ENCODE peak calls at places on chromosomes 11 and 22, in six cellular contexts. One of them, this sample, is unnamed. For H3K9me3, the result is how much of the 10 kb centered on the place peaks cover.

GRCh38 chr22:27726726-27727449 is 74.7 kb downstream of the MN1 start:
- DNase-seq in tibial artery: peak
- DNase-seq in ovary: peak
- DNase-seq in neuronal stem cell: no peak
- DNase-seq in stomach: peak
- DNase-seq in cardiac muscle cell: peak
- DNase-seq in this sample: peak

GRCh38 chr22:25237503-25237902 is 18.1 kb downstream of the CRYBB2 start:
- DNase-seq in cardiac muscle cell: no peak
- DNase-seq in ovary: no peak
- DNase-seq in stomach: no peak
- DNase-seq in neuronal stem cell: no peak
- DNase-seq in tibial artery: no peak
- DNase-seq in this sample: no peak

GRCh38 chr11:45180158-45180887 is 33.9 kb downstream of the PRDM11 start:
- DNase-seq in ovary: peak
- DNase-seq in tibial artery: peak
- DNase-seq in neuronal stem cell: peak
- DNase-seq in cardiac muscle cell: peak
- DNase-seq in stomach: peak
- DNase-seq in this sample: peak

GRCh38 chr11:36453678-36454077 is 56.4 kb downstream of the TRAF6 start:
- DNase-seq in ovary: no peak
- DNase-seq in stomach: no peak
- DNase-seq in neuronal stem cell: no peak
- DNase-seq in tibial artery: no peak
- DNase-seq in cardiac muscle cell: peak
- DNase-seq in this sample: no peak

GRCh38 chr11:62689421-62690183 is at the start of gene LRRN4CL:
- DNase-seq in stomach: peak
- DNase-seq in cardiac muscle cell: peak
- DNase-seq in ovary: peak
- DNase-seq in tibial artery: peak
- DNase-seq in neuronal stem cell: no peak
- DNase-seq in this sample: peak

GRCh38 chr22:38454361-38455062 is 487 bp downstream of the KCNJ4 start:
- DNase-seq in neuronal stem cell: no peak
- DNase-seq in ovary: no peak
- DNase-seq in stomach: no peak
- DNase-seq in cardiac muscle cell: no peak
- DNase-seq in tibial artery: no peak
- DNase-seq in this sample: no peak

GRCh38 chr22:40094449-40094848 is 83.3 kb upstream of the TNRC6B start:
- DNase-seq in stomach: no peak
- DNase-seq in cardiac muscle cell: no peak
- DNase-seq in tibial artery: no peak
- DNase-seq in ovary: no peak
- DNase-seq in neuronal stem cell: no peak
- DNase-seq in this sample: no peak

GRCh38 chr22:44580756-44581435 is 82.9 kb upstream of the RTL6 start:
- DNase-seq in tibial artery: peak
- DNase-seq in ovary: peak
- DNase-seq in neuronal stem cell: no peak
- DNase-seq in cardiac muscle cell: no peak
- DNase-seq in stomach: no peak
- DNase-seq in this sample: no peak

GRCh38 chr11:117795726-117796455 is 1.1 kb downstream of the DSCAML1 start:
- DNase-seq in ovary: no peak
- DNase-seq in tibial artery: no peak
- DNase-seq in neuronal stem cell: no peak
- DNase-seq in stomach: no peak
- DNase-seq in cardiac muscle cell: no peak
- DNase-seq in this sample: no peak

DNA sequence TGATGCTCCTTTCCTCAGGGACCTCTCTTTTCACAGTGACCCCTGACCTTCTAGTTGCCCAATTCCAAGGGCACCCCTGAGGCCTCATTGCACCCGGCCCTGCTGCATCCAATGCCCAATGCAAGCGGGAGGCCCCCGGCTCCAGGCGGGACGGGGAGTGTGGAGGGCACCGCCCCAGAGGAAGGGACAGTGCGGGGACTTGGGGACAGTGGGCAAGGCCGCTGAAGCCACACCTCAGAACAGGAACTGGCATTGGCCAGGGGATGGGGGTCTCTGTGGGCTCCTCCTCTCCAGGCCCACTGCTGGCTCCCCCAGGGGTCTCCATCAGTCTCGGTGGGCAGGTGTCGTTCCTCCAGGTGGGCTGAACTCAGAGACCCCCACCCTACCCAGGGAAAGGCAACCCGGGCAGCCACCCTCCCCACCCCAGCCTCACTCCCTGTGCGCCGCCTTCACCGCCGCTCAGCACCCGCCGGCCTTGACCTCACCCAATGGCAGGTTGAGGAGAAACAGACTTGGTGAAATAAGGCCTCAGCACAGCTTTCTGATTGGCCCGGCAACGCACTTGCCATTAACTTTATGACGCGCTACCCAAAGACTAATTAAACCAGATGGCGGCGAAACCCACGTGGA is 1312.0 kb downstream of the BRD1 start:
- DNase-seq in ovary: no peak
- DNase-seq in cardiac muscle cell: no peak
- DNase-seq in tibial artery: no peak
- DNase-seq in neuronal stem cell: no peak
- DNase-seq in stomach: no peak
- DNase-seq in this sample: no peak
- H3K9me3 ChIP-seq in ovary: under half
- H3K9me3 ChIP-seq in cardiac muscle cell: under half
- H3K9me3 ChIP-seq in tibial artery: under half
- H3K9me3 ChIP-seq in neuronal stem cell: under half
- H3K9me3 ChIP-seq in stomach: under half
- H3K9me3 ChIP-seq in this sample: under half

DNA sequence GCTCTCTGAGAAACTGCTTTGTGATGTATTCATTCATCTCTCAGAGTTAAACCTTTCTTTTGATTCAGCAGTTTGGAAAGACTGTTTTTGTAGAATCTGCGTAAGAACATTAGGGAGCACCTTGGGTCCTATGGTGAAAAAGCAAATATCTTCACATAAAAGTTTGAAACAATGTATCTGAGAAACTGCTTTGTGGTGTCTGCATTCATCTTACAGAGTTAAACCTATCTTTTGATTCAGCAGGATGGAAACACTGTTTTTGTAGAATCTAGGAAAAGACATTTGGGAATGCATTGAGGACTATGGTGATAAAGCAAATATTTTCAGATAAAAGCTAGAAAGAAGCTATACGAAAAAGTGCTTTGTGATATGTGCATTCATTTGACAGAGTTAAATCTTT is 361.3 kb downstream of the OR4C45 start:
- DNase-seq in ovary: no peak
- DNase-seq in cardiac muscle cell: no peak
- DNase-seq in tibial artery: no peak
- DNase-seq in neuronal stem cell: no peak
- DNase-seq in stomach: no peak
- DNase-seq in this sample: no peak
- H3K9me3 ChIP-seq in ovary: under half
- H3K9me3 ChIP-seq in cardiac muscle cell: under half
- H3K9me3 ChIP-seq in tibial artery: half or more
- H3K9me3 ChIP-seq in neuronal stem cell: under half
- H3K9me3 ChIP-seq in stomach: half or more
- H3K9me3 ChIP-seq in this sample: half or more

GRCh38 chr11:42145311-42145710 is 685.9 kb upstream of the LRRC4C start:
- DNase-seq in cardiac muscle cell: no peak
- DNase-seq in tibial artery: no peak
- DNase-seq in stomach: no peak
- DNase-seq in ovary: no peak
- DNase-seq in neuronal stem cell: no peak
- DNase-seq in this sample: no peak
- H3K9me3 ChIP-seq in cardiac muscle cell: under half
- H3K9me3 ChIP-seq in tibial artery: under half
- H3K9me3 ChIP-seq in stomach: under half
- H3K9me3 ChIP-seq in ovary: under half
- H3K9me3 ChIP-seq in neuronal stem cell: under half
- H3K9me3 ChIP-seq in this sample: under half

GRCh38 chr11:121500717-121501116 is 48.0 kb upstream of the SORL1-AS1 start:
- DNase-seq in tibial artery: no peak
- DNase-seq in neuronal stem cell: no peak
- DNase-seq in ovary: no peak
- DNase-seq in cardiac muscle cell: no peak
- DNase-seq in stomach: no peak
- DNase-seq in this sample: no peak
- H3K9me3 ChIP-seq in tibial artery: under half
- H3K9me3 ChIP-seq in neuronal stem cell: under half
- H3K9me3 ChIP-seq in ovary: under half
- H3K9me3 ChIP-seq in cardiac muscle cell: under half
- H3K9me3 ChIP-seq in stomach: under half
- H3K9me3 ChIP-seq in this sample: under half

GRCh38 chr22:49646876-49647275 is 180.8 kb downstream of the BRD1 start:
- DNase-seq in stomach: no peak
- DNase-seq in tibial artery: no peak
- DNase-seq in ovary: no peak
- DNase-seq in neuronal stem cell: no peak
- DNase-seq in cardiac muscle cell: no peak
- DNase-seq in this sample: no peak
- H3K9me3 ChIP-seq in stomach: under half
- H3K9me3 ChIP-seq in tibial artery: under half
- H3K9me3 ChIP-seq in ovary: under half
- H3K9me3 ChIP-seq in neuronal stem cell: under half
- H3K9me3 ChIP-seq in cardiac muscle cell: under half
- H3K9me3 ChIP-seq in this sample: under half

GRCh38 chr11:35034401-35034800 is 104.6 kb upstream of the CD44 start:
- DNase-seq in ovary: no peak
- DNase-seq in stomach: no peak
- DNase-seq in cardiac muscle cell: no peak
- DNase-seq in tibial artery: no peak
- DNase-seq in neuronal stem cell: no peak
- DNase-seq in this sample: no peak
- H3K9me3 ChIP-seq in ovary: under half
- H3K9me3 ChIP-seq in stomach: under half
- H3K9me3 ChIP-seq in cardiac muscle cell: under half
- H3K9me3 ChIP-seq in tibial artery: under half
- H3K9me3 ChIP-seq in neuronal stem cell: under half
- H3K9me3 ChIP-seq in this sample: under half

GRCh38 chr22:48081281-48081680 is 1318.8 kb downstream of the TBC1D22A start:
- DNase-seq in neuronal stem cell: no peak
- DNase-seq in stomach: no peak
- DNase-seq in ovary: no peak
- DNase-seq in tibial artery: no peak
- DNase-seq in cardiac muscle cell: no peak
- DNase-seq in this sample: no peak

GRCh38 chr22:48080304-48081165 is 1318.1 kb downstream of the TBC1D22A start:
- DNase-seq in tibial artery: no peak
- DNase-seq in neuronal stem cell: no peak
- DNase-seq in cardiac muscle cell: no peak
- DNase-seq in stomach: no peak
- DNase-seq in ovary: no peak
- DNase-seq in this sample: no peak

GRCh38 chr22:48077699-48078098 is 1315.2 kb downstream of the TBC1D22A start:
- DNase-seq in cardiac muscle cell: no peak
- DNase-seq in ovary: no peak
- DNase-seq in tibial artery: no peak
- DNase-seq in stomach: no peak
- DNase-seq in neuronal stem cell: no peak
- DNase-seq in this sample: no peak

GRCh38 chr22:48082284-48082683 is 1319.8 kb downstream of the TBC1D22A start:
- DNase-seq in cardiac muscle cell: no peak
- DNase-seq in stomach: no peak
- DNase-seq in tibial artery: no peak
- DNase-seq in neuronal stem cell: no peak
- DNase-seq in ovary: no peak
- DNase-seq in this sample: no peak

GRCh38 chr22:48079505-48080295 is 1317.2 kb downstream of the TBC1D22A start:
- DNase-seq in stomach: no peak
- DNase-seq in tibial artery: no peak
- DNase-seq in cardiac muscle cell: no peak
- DNase-seq in neuronal stem cell: no peak
- DNase-seq in ovary: no peak
- DNase-seq in this sample: no peak
- H3K9me3 ChIP-seq in stomach: under half
- H3K9me3 ChIP-seq in tibial artery: under half
- H3K9me3 ChIP-seq in cardiac muscle cell: under half
- H3K9me3 ChIP-seq in neuronal stem cell: under half
- H3K9me3 ChIP-seq in ovary: under half
- H3K9me3 ChIP-seq in this sample: under half

GRCh38 chr22:47200273-47201051 is 438.0 kb downstream of the TBC1D22A start:
- DNase-seq in neuronal stem cell: no peak
- DNase-seq in cardiac muscle cell: peak
- DNase-seq in tibial artery: no peak
- DNase-seq in stomach: peak
- DNase-seq in ovary: peak
- DNase-seq in this sample: no peak
- H3K9me3 ChIP-seq in neuronal stem cell: half or more
- H3K9me3 ChIP-seq in cardiac muscle cell: under half
- H3K9me3 ChIP-seq in tibial artery: under half
- H3K9me3 ChIP-seq in stomach: under half
- H3K9me3 ChIP-seq in ovary: under half
- H3K9me3 ChIP-seq in this sample: under half